ENCODE peak calls at places on chromosomes 7 and 10, in seven cellular contexts. Q is activated CD4-positive, CD25-positive, alpha-beta regulatory T cell treated with anti-CD3 and anti-CD28 coated beads, Interleukin-2, amount 50 U/mL, for 16 hours; R is GM12865; D is upper lobe of left lung; X is substantia nigra; V is NCI-H345; T is bronchial epithelial cell. H is an unnamed sample.

GRCh38 chr7:84492565-84493034 is 298.0 kb upstream of the SEMA3A start:
- DNase-seq in Q (no peak), R (no peak), D (no peak), X (no peak), V (no peak), T (no peak), H (no peak)

GRCh38 chr7:46630031-46630430 is 709.0 kb upstream of the IGFBP3 start:
- DNase-seq in Q (no peak), R (no peak), D (no peak), X (no peak), V (no peak), T (no peak), H (no peak)

GRCh38 chr10:75408911-75409885 is 7.6 kb upstream of the ZNF503 start:
- DNase-seq in Q (no peak), R (peak; percentile 32), D (peak; percentile 95), X (no peak), V (peak; percentile 74), T (peak; percentile 58), H (no peak)

GRCh38 chr7:11492307-11492706 is 339.7 kb downstream of the THSD7A start:
- DNase-seq in Q (no peak), R (no peak), D (no peak), X (no peak), V (no peak), T (peak; percentile 60), H (no peak)

GRCh38 chr10:101036726-101037125 is 5.7 kb downstream of the SFXN3 start:
- DNase-seq in Q (no peak), R (no peak), D (no peak), X (no peak), V (no peak), T (no peak), H (no peak)

GRCh38 chr7:140209866-140210609 is 33.3 kb upstream of the KDM7A start:
- DNase-seq in Q (peak; percentile 21), R (peak; percentile 98), D (peak; percentile 54), X (no peak), V (no peak), T (no peak), H (no peak)

GRCh38 chr10:32367793-32368453 is 21.0 kb upstream of the EPC1 start:
- DNase-seq in Q (peak; percentile 67), R (peak; percentile 82), D (no peak), X (peak; percentile 65), V (peak; percentile 14), T (peak; percentile 67), H (peak; percentile 54)

GRCh38 chr10:124827474-124827873 is 25.9 kb downstream of the ABRAXAS2 start:
- DNase-seq in Q (no peak), R (peak; percentile 38), D (no peak), X (no peak), V (no peak), T (peak; percentile 39), H (no peak)

GRCh38 chr10:13961096-13961495 is 369.6 kb downstream of the FRMD4A start:
- DNase-seq in Q (no peak), R (no peak), D (no peak), X (no peak), V (no peak), T (no peak), H (peak; percentile 95)

GRCh38 chr10:14952851-14953451 is 945 bp downstream of the DCLRE1C start:
- DNase-seq in Q (no peak), R (peak; percentile 31), D (no peak), X (no peak), V (no peak), T (peak; percentile 13), H (peak; percentile 16)

GRCh38 chr7:117750612-117751563 is 122.4 kb downstream of the CTTNBP2 start:
- DNase-seq in Q (no peak), R (peak; percentile 33), D (no peak), X (no peak), V (peak; percentile 7), T (peak; percentile 41), H (no peak)

GRCh38 chr10:132704008-132704814 is 81.7 kb downstream of the NKX6-2 start:
- DNase-seq in Q (no peak), R (no peak), D (peak; percentile 48), X (no peak), V (no peak), T (no peak), H (no peak)

GRCh38 chr7:128073671-128074070 is 42.4 kb upstream of the LRRC4 start:
- DNase-seq in Q (no peak), R (no peak), D (no peak), X (no peak), V (no peak), T (no peak), H (no peak)

GRCh38 chr7:108347616-108348015 is 108.6 kb downstream of the NRCAM start:
- DNase-seq in Q (no peak), R (no peak), D (no peak), X (no peak), V (no peak), T (peak; percentile 42), H (peak; percentile 57)

GRCh38 chr10:65993451-65993850 is 932.4 kb upstream of the LRRTM3 start:
- DNase-seq in Q (no peak), R (no peak), D (no peak), X (no peak), V (no peak), T (no peak), H (no peak)

GRCh38 chr7:139889186-139889871 is 60.3 kb downstream of the TBXAS1 start:
- DNase-seq in Q (no peak), R (peak; percentile 19), D (no peak), X (no peak), V (no peak), T (peak; percentile 85), H (peak; percentile 27)

GRCh38 chr10:49241365-49241764 is 53.2 kb upstream of the TMEM273 start:
- DNase-seq in Q (no peak), R (no peak), D (no peak), X (no peak), V (no peak), T (no peak), H (no peak)

GRCh38 chr7:82605247-82605864 is 161.8 kb upstream of the CACNA2D1 start:
- DNase-seq in Q (no peak), R (peak; percentile 48), D (no peak), X (peak; percentile 5), V (peak; percentile 72), T (peak; percentile 33), H (peak; percentile 21)

GRCh38 chr10:86077271-86077670 is 289.3 kb downstream of the GRID1 start:
- DNase-seq in Q (no peak), R (no peak), D (no peak), X (no peak), V (no peak), T (no peak), H (no peak)

GRCh38 chr7:30032310-30033125 is 4.3 kb downstream of the PLEKHA8 start:
- DNase-seq in Q (no peak), R (no peak), D (no peak), X (no peak), V (no peak), T (peak; percentile 29), H (no peak)

GRCh38 chr10:5615263-5615820 is 51.1 kb downstream of the ASB13 start:
- DNase-seq in Q (no peak), R (no peak), D (no peak), X (no peak), V (no peak), T (peak; percentile 61), H (no peak)

GRCh38 chr10:97498841-97499560 is at the start of gene UBTD1:
- DNase-seq in Q (no peak), R (peak; percentile 18), D (peak; percentile 90), X (peak; percentile 50), V (peak; percentile 11), T (peak; percentile 35), H (peak; percentile 46)

GRCh38 chr7:146956853-146957252 is 840.3 kb downstream of the CNTNAP2 start:
- DNase-seq in Q (no peak), R (no peak), D (no peak), X (no peak), V (peak; percentile 66), T (no peak), H (no peak)

GRCh38 chr10:118986815-118987790 is 42.4 kb upstream of the NANOS1 start:
- DNase-seq in Q (no peak), R (peak; percentile 39), D (no peak), X (no peak), V (no peak), T (no peak), H (no peak)

GRCh38 chr10:2256241-2256640 is 518.9 kb upstream of the ADARB2 start:
- DNase-seq in Q (no peak), R (no peak), D (no peak), X (no peak), V (no peak), T (no peak), H (no peak)

GRCh38 chr10:105843786-105844560 is 1202.9 kb downstream of the SORCS3 start:
- DNase-seq in Q (no peak), R (peak; percentile 10), D (no peak), X (no peak), V (no peak), T (no peak), H (no peak)

H was measured in A172.